ENCODE peak calls at places on chromosome 12, in six cellular contexts. N, Q, J, B, U and K are unnamed samples. For H3K36me3, the result is how much of the 10 kb centered on the place peaks cover.

GRCh38 chr12:94404854-94405253 is 54.8 kb downstream of the CEP83 start:
- DNase-seq in N (no peak), Q (no peak), B (no peak), U (no peak), J (no peak), K (no peak)

GRCh38 chr12:55974308-55974724 is 438 bp downstream of the RAB5B start:
- DNase-seq in J (peak), N (no peak), B (peak), Q (no peak), U (peak), K (peak)

GRCh38 chr12:100348657-100349454 is 8.0 kb upstream of the SLC17A8 start:
- DNase-seq in Q (no peak), J (no peak), U (no peak), N (no peak), B (no peak), K (no peak)

GRCh38 chr12:117412465-117413190 is 51.2 kb upstream of the NOS1 start:
- DNase-seq in B (no peak), J (no peak), Q (no peak), N (no peak), U (no peak), K (no peak)

GRCh38 chr12:131616316-131617098 is 94.4 kb upstream of the SFSWAP start:
- DNase-seq in N (no peak), J (no peak), Q (no peak), U (no peak), B (no peak), K (no peak)

GRCh38 chr12:120620624-120621023 is 19.8 kb upstream of the CABP1 start:
- DNase-seq in Q (no peak), U (no peak), B (no peak), J (no peak), N (no peak), K (no peak)

GRCh38 chr12:125329239-125330238 is 264.3 kb downstream of the AACS start:
- DNase-seq in U (no peak), B (no peak), J (no peak), N (no peak), Q (no peak), K (no peak)

GRCh38 chr12:131135786-131136538 is 182.3 kb downstream of the ADGRD1 start:
- DNase-seq in N (no peak), Q (no peak), B (no peak), U (no peak), J (no peak), K (no peak)

GRCh38 chr12:84701966-84702365 is 210.6 kb downstream of the SLC6A15 start:
- DNase-seq in N (no peak), B (no peak), J (no peak), U (no peak), Q (no peak), K (peak)
- H3K36me3 ChIP-seq in N (under half), B (under half), J (under half), U (under half), Q (under half), K (under half)

GRCh38 chr12:110534811-110535210 is 32.7 kb downstream of the RAD9B start:
- DNase-seq in U (no peak), B (no peak), J (no peak), N (no peak), Q (no peak), K (no peak)

GRCh38 chr12:110530511-110530910 is 28.4 kb downstream of the RAD9B start:
- DNase-seq in Q (no peak), J (no peak), B (no peak), N (no peak), U (no peak), K (no peak)

GRCh38 chr12:110531741-110532333 is 29.7 kb downstream of the RAD9B start:
- DNase-seq in B (no peak), J (no peak), Q (no peak), U (no peak), N (no peak), K (no peak)

GRCh38 chr12:110533607-110534006 is 31.5 kb downstream of the RAD9B start:
- DNase-seq in Q (no peak), B (no peak), U (no peak), N (no peak), J (no peak), K (no peak)

GRCh38 chr12:110532644-110533043 is 30.5 kb downstream of the RAD9B start:
- DNase-seq in Q (no peak), U (no peak), B (no peak), N (no peak), J (no peak), K (no peak)
- H3K36me3 ChIP-seq in Q (under half), U (under half), B (under half), N (under half), J (under half), K (under half)

DNA sequence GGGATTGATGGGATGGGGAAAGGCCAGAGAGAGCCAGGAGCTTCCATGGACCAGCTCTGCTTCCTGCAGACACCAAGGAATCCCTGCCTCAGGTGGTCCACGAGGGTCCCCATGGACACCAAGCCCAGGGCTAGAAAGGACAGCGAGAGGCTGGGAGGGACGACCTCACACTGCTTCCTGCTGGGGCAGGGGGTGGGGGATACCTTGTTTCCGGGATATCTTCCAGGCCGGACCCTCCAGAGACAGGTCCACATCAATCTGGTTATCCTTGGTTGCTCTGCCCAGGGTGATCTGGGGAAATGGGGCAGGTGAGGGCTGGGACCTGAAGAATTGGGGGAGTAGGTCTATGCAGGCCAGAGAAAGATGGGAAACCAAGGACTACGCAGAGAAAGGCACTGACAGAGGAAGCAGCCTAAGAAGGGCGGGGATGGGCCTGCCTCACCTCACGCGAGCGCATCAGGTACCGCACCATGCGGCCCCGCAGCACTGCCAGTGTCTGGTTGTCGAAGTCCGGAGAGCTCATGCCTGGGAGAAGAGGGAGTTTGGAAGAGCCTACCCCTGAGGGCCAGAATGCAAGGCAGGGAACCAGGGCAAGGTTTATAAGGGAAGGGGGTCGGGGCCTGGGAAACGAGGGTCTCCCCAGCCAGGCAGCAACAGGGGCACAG is 8.8 kb downstream of the MCRS1 start:
- DNase-seq in U (no peak), B (no peak), N (no peak), Q (no peak), J (no peak), K (no peak)
- H3K36me3 ChIP-seq in U (under half), B (half or more), N (half or more), Q (half or more), J (under half), K (half or more)

DNA sequence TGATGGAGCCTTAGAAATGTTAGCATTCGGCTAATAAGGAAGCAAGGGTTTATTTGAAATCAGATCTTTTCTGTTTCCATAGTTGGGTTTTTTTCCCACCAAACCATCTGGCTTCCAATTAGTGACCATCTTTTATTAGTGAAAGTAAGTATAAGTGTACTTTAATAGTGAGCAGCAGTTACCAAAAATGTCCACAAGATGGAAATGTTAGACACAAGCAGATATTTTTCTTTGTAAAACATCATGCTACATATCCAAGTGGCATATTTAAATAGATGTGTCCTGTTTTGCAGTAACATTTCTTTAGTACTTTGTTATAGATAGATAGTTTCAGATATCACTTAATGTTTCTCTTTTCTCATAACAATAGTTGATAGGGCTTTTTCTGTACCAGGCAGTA is 28.8 kb downstream of the YEATS4 start:
- DNase-seq in N (no peak), J (no peak), B (no peak), U (no peak), Q (no peak), K (no peak)
- H3K36me3 ChIP-seq in N (under half), J (under half), B (under half), U (under half), Q (under half), K (under half)